ENCODE peak calls at places on chromosomes 1 and 21, in nine cellular contexts. Q is GOT3; F is ELR; I is ureter; O is Calu3; S is psoas muscle; V is fibroblast of mammary gland; P is stimulated activated CD4-positive, alpha-beta T cell treated with anti-CD3 and anti-CD28 coated beads, Interleukin-4, amount 100 ng/mL, for 24 hours; Z is MM.1S. G is an unnamed sample.

GRCh38 chr1:84842748-84843231 is 50.2 kb downstream of the LPAR3 start:
- DNase-seq in F (no peak), I (no peak), Z (no peak), Q (no peak), P (no peak), S (no peak), O (no peak), V (no peak), G (no peak)

GRCh38 chr1:50929376-50929958 is 30.6 kb downstream of the FAF1 start:
- DNase-seq in P (no peak), Z (peak; percentile 6), Q (no peak), S (no peak), F (peak; percentile 66), O (no peak), I (no peak), V (peak; percentile 63), G (peak; percentile 12)

GRCh38 chr1:6384962-6385672 is 8.4 kb downstream of the ACOT7 start:
- DNase-seq in O (no peak), F (no peak), P (no peak), Q (no peak), I (peak; percentile 59), S (no peak), Z (no peak), V (no peak), G (no peak)

GRCh38 chr1:18998016-18998724 is 41.7 kb upstream of the IFFO2 start:
- DNase-seq in P (no peak), O (no peak), F (no peak), S (no peak), Z (no peak), Q (no peak), I (peak; percentile 59), V (no peak), G (no peak)

GRCh38 chr1:65393345-65393744 is 27.1 kb upstream of the LEPR start:
- DNase-seq in Z (no peak), S (no peak), V (peak; percentile 66), O (no peak), I (no peak), P (peak; percentile 38), Q (no peak), F (peak; percentile 90), G (no peak)

GRCh38 chr1:228333739-228334115 is 72.9 kb downstream of the TRIM11 start:
- DNase-seq in S (peak; percentile 46), P (no peak), F (no peak), I (no peak), O (no peak), Q (no peak), V (no peak), Z (no peak), G (no peak)

GRCh38 chr1:235073968-235074334 is 54.7 kb downstream of the TOMM20 start:
- DNase-seq in P (no peak), F (no peak), I (no peak), Z (peak; percentile 34), O (peak; percentile 87), S (no peak), V (no peak), Q (no peak), G (no peak)

GRCh38 chr21:32994305-32994704 is 31.4 kb upstream of the OLIG2 start:
- DNase-seq in P (no peak), S (no peak), V (peak; percentile 35), Q (no peak), O (peak; percentile 16), I (no peak), Z (peak; percentile 59), F (peak; percentile 47), G (no peak)

GRCh38 chr1:59057211-59057694 is 239.6 kb upstream of the FGGY start:
- DNase-seq in V (peak; percentile 99), Q (peak; percentile 53), S (peak; percentile 89), O (peak; percentile 46), F (peak; percentile 60), I (peak; percentile 71), Z (no peak), P (no peak), G (no peak)

GRCh38 chr1:201606096-201606495 is 67.2 kb downstream of the NAV1 start:
- DNase-seq in O (no peak), P (no peak), S (no peak), F (no peak), V (no peak), Z (no peak), Q (no peak), I (no peak), G (no peak)

GRCh38 chr1:187762109-187762508 is 933.4 kb downstream of the PLA2G4A start:
- DNase-seq in Z (no peak), P (no peak), F (no peak), S (no peak), V (no peak), Q (no peak), O (no peak), I (no peak), G (no peak)

GRCh38 chr21:42236693-42237092 is 17.8 kb downstream of the ABCG1 start:
- DNase-seq in P (no peak), O (no peak), S (peak; percentile 10), I (no peak), Q (no peak), Z (peak; percentile 26), V (no peak), F (no peak), G (peak; percentile 19)

GRCh38 chr1:183804382-183804781 is 538 bp upstream of the RGL1 start:
- DNase-seq in S (no peak), I (no peak), P (no peak), Z (no peak), O (peak; percentile 5), V (no peak), Q (no peak), F (peak; percentile 10), G (no peak)

GRCh38 chr1:59549903-59550302 is 253.0 kb downstream of the FGGY start:
- DNase-seq in P (no peak), F (no peak), V (peak; percentile 91), Q (no peak), I (no peak), Z (no peak), O (no peak), S (no peak), G (no peak)

GRCh38 chr1:1059494-1060280 is 14.4 kb downstream of the RNF223 start:
- DNase-seq in I (peak; percentile 90), Z (peak; percentile 85), P (peak; percentile 92), S (peak; percentile 94), Q (no peak), O (peak; percentile 93), V (peak; percentile 53), F (peak; percentile 86), G (peak; percentile 82)

GRCh38 chr1:167881069-167881468 is 32.9 kb downstream of the ADCY10 start:
- DNase-seq in S (no peak), P (no peak), V (no peak), Q (no peak), Z (no peak), O (no peak), F (peak; percentile 63), I (no peak), G (no peak)

GRCh38 chr1:3352084-3352951 is 102.1 kb upstream of the ARHGEF16 start:
- DNase-seq in V (peak; percentile 82), I (peak; percentile 60), S (no peak), O (no peak), F (peak; percentile 1), Z (no peak), Q (no peak), P (no peak), G (no peak)

GRCh38 chr1:29975036-29975694 is 738.8 kb downstream of the PTPRU start:
- DNase-seq in Z (no peak), S (no peak), V (peak; percentile 24), I (no peak), F (peak; percentile 41), Q (no peak), O (peak; percentile 53), P (no peak), G (no peak)

GRCh38 chr1:116218922-116219321 is 107.7 kb downstream of the MAB21L3 start:
- DNase-seq in F (no peak), Q (no peak), I (no peak), V (no peak), P (no peak), S (no peak), O (no peak), Z (no peak), G (no peak)

GRCh38 chr1:39183503-39184353 is 20.8 kb upstream of the MACF1 start:
- DNase-seq in F (peak; percentile 96), Z (peak; percentile 85), O (peak; percentile 89), S (peak; percentile 81), V (peak; percentile 75), P (peak; percentile 86), I (peak; percentile 77), Q (no peak), G (peak; percentile 87)

GRCh38 chr1:240285541-240285940 is 193.9 kb downstream of the FMN2 start:
- DNase-seq in Z (no peak), P (no peak), I (no peak), F (peak; percentile 78), V (peak; percentile 97), S (no peak), O (no peak), Q (no peak), G (no peak)

GRCh38 chr1:155858805-155859233 is 548 bp upstream of the SYT11 start:
- DNase-seq in I (no peak), Z (no peak), O (peak; percentile 12), S (peak; percentile 59), Q (no peak), V (peak; percentile 78), F (no peak), P (peak; percentile 34), G (no peak)

GRCh38 chr1:99627615-99628014 is 18.3 kb upstream of the PALMD start:
- DNase-seq in Z (no peak), P (no peak), I (no peak), O (no peak), F (no peak), S (no peak), Q (no peak), V (no peak), G (no peak)

GRCh38 chr1:157124855-157125254 is 13.3 kb downstream of the ETV3 start:
- DNase-seq in Q (no peak), F (peak; percentile 37), V (no peak), I (no peak), Z (no peak), P (no peak), O (peak; percentile 21), S (no peak), G (no peak)

GRCh38 chr1:93784538-93784937 is 94.5 kb downstream of the DNTTIP2 start:
- DNase-seq in V (no peak), O (no peak), S (no peak), F (no peak), P (no peak), Z (no peak), Q (no peak), I (no peak), G (no peak)

GRCh38 chr1:94526581-94526980 is 15.0 kb downstream of the F3 start:
- DNase-seq in V (no peak), I (no peak), O (no peak), P (no peak), S (no peak), F (no peak), Z (no peak), Q (no peak), G (no peak)

GRCh38 chr21:31284797-31285397 is 59.2 kb downstream of the TIAM1 start:
- DNase-seq in O (no peak), F (peak; percentile 53), S (no peak), Z (no peak), P (no peak), I (no peak), V (peak; percentile 66), Q (no peak), G (no peak)

GRCh38 chr1:27391511-27392095 is 819 bp upstream of the GPR3 start:
- DNase-seq in S (no peak), P (no peak), F (peak; percentile 68), Q (no peak), O (peak; percentile 53), V (peak; percentile 59), Z (no peak), I (peak; percentile 75), G (no peak)

GRCh38 chr1:203569490-203570318 is 56.9 kb upstream of the ATP2B4 start:
- DNase-seq in V (peak; percentile 79), S (no peak), Q (no peak), Z (no peak), F (peak; percentile 77), P (no peak), I (no peak), O (no peak), G (no peak)

GRCh38 chr1:18480315-18481189 is at the start of gene KLHDC7A:
- DNase-seq in P (no peak), Q (no peak), F (no peak), Z (no peak), S (no peak), V (no peak), I (peak; percentile 82), O (peak; percentile 84), G (no peak)

GRCh38 chr1:2411801-2412394 is 466 bp downstream of the PEX10 start:
- DNase-seq in P (no peak), O (peak; percentile 39), S (no peak), I (no peak), V (no peak), Q (no peak), F (peak; percentile 41), Z (no peak), G (no peak)